ENCODE peak calls at places on chromosome 2, in seven cellular contexts. X, V, U, D, Y, J and H are unnamed samples.
A peak's percentile ranks its signal among the peaks of the same experiment; 100 is the strongest.

GRCh38 chr2:32937602-32938450 is 8.9 kb upstream of the LTBP1 start:
- DNase-seq in X (no peak), V (no peak), U (no peak), D (peak; percentile 20), Y (no peak), J (no peak), H (no peak)

GRCh38 chr2:240983361-240983995 is 14.9 kb upstream of the SNED1 start:
- DNase-seq in X (no peak), V (no peak), U (no peak), D (no peak), Y (peak; percentile 14), J (peak; percentile 72), H (no peak)

GRCh38 chr2:103123516-103123915 is 361.7 kb downstream of the TMEM182 start:
- DNase-seq in X (no peak), V (no peak), U (no peak), D (no peak), Y (no peak), J (no peak), H (no peak)

GRCh38 chr2:152343426-152343825 is 8.5 kb downstream of the FMNL2 start:
- DNase-seq in X (peak; percentile 16), V (no peak), U (no peak), D (no peak), Y (no peak), J (no peak), H (no peak)

GRCh38 chr2:100818606-100819364 is 1.2 kb upstream of the NPAS2 start:
- DNase-seq in X (peak; percentile 75), V (no peak), U (peak; percentile 68), D (peak; percentile 88), Y (no peak), J (no peak), H (no peak)

GRCh38 chr2:70014959-70015358 is 53.5 kb upstream of the ASPRV1 start:
- DNase-seq in X (no peak), V (no peak), U (no peak), D (no peak), Y (no peak), J (no peak), H (no peak)

GRCh38 chr2:212958757-212959295 is 192.6 kb downstream of the IKZF2 start:
- DNase-seq in X (peak; percentile 45), V (no peak), U (no peak), D (peak; percentile 36), Y (no peak), J (no peak), H (no peak)

GRCh38 chr2:142131016-142131714 is at the start of gene LRP1B:
- DNase-seq in X (peak; percentile 28), V (peak; percentile 85), U (no peak), D (peak; percentile 56), Y (peak; percentile 23), J (peak; percentile 10), H (peak; percentile 66)

GRCh38 chr2:233461481-233461891 is 105.1 kb downstream of the USP40 start:
- DNase-seq in X (no peak), V (no peak), U (no peak), D (no peak), Y (no peak), J (no peak), H (no peak)

GRCh38 chr2:10494351-10495066 is 46.4 kb upstream of the ODC1 start:
- DNase-seq in X (no peak), V (no peak), U (peak; percentile 42), D (no peak), Y (no peak), J (no peak), H (no peak)

GRCh38 chr2:235690809-235691450 is 197.1 kb downstream of the AGAP1 start:
- DNase-seq in X (no peak), V (no peak), U (no peak), D (no peak), Y (no peak), J (no peak), H (no peak)

GRCh38 chr2:86315084-86315483 is 22.3 kb downstream of the REEP1 start:
- DNase-seq in X (no peak), V (no peak), U (no peak), D (no peak), Y (no peak), J (no peak), H (no peak)

GRCh38 chr2:238113611-238114010 is 13.5 kb downstream of the ESPNL start:
- DNase-seq in X (no peak), V (no peak), U (peak; percentile 39), D (no peak), Y (no peak), J (no peak), H (no peak)

GRCh38 chr2:145323512-145323911 is 803.6 kb upstream of the ZEB2 start:
- DNase-seq in X (peak; percentile 21), V (peak; percentile 1), U (no peak), D (peak; percentile 21), Y (no peak), J (no peak), H (no peak)

GRCh38 chr2:180367831-180368230 is 360.7 kb upstream of the CWC22 start:
- DNase-seq in X (no peak), V (no peak), U (no peak), D (peak; percentile 62), Y (no peak), J (no peak), H (no peak)

GRCh38 chr2:33131820-33132219 is 185.1 kb downstream of the LTBP1 start:
- DNase-seq in X (peak; percentile 20), V (peak; percentile 62), U (no peak), D (no peak), Y (no peak), J (no peak), H (no peak)

GRCh38 chr2:3475771-3476170 is 43.6 kb downstream of the ADI1 start:
- DNase-seq in X (no peak), V (no peak), U (no peak), D (no peak), Y (no peak), J (no peak), H (no peak)

GRCh38 chr2:629961-630360 is 47.2 kb downstream of the TMEM18 start:
- DNase-seq in X (no peak), V (no peak), U (no peak), D (no peak), Y (no peak), J (no peak), H (no peak)

GRCh38 chr2:132969371-132969985 is 299.5 kb upstream of the LYPD1 start:
- DNase-seq in X (peak; percentile 54), V (no peak), U (no peak), D (no peak), Y (no peak), J (no peak), H (no peak)

GRCh38 chr2:121545257-121545656 is 14.6 kb downstream of the RNU4ATAC start:
- DNase-seq in X (no peak), V (no peak), U (no peak), D (no peak), Y (no peak), J (no peak), H (no peak)

GRCh38 chr2:101806123-101806522 is 108.6 kb downstream of the MAP4K4 start:
- DNase-seq in X (peak; percentile 93), V (peak; percentile 7), U (no peak), D (peak; percentile 81), Y (no peak), J (no peak), H (no peak)